ENCODE peak calls at places on chromosomes 16 and 17, in four cellular contexts. E is mesendoderm, N is IMR-90, Y is H1. R is an unnamed sample.

GRCh38 chr16:14186954-14187306 is 115.8 kb downstream of the MRTFB start:
- DNase-seq in N (no peak), E (no peak), Y (no peak), R (no peak)

GRCh38 chr17:28643979-28644781 is 778 bp downstream of the BLTP2 start:
- DNase-seq in E (peak; percentile 72), Y (peak; percentile 60), N (peak; percentile 55), R (peak; percentile 68)

GRCh38 chr17:35245196-35245486 is 2.3 kb downstream of the SLFN5 start:
- DNase-seq in Y (no peak), N (peak; percentile 97), E (peak; percentile 44), R (no peak)

GRCh38 chr17:5419959-5420653 is at the start of gene RPAIN:
- DNase-seq in E (peak; percentile 95), Y (peak; percentile 87), N (peak; percentile 80), R (peak; percentile 94)

GRCh38 chr16:30948956-30949654 is at the start of gene ORAI3:
- DNase-seq in N (peak; percentile 44), E (peak; percentile 74), Y (peak; percentile 79), R (peak; percentile 77)

GRCh38 chr17:21286066-21286770 is 1.7 kb downstream of the MAP2K3 start:
- DNase-seq in Y (no peak), E (peak; percentile 63), N (peak; percentile 99), R (no peak)

GRCh38 chr16:49650603-49651002 is 205.3 kb downstream of the ZNF423 start:
- DNase-seq in E (no peak), Y (no peak), N (no peak), R (no peak)

GRCh38 chr16:82609140-82609539 is 17.6 kb upstream of the CDH13 start:
- DNase-seq in Y (no peak), E (no peak), N (no peak), R (no peak)

GRCh38 chr17:30354731-30355130 is 20.9 kb upstream of the TMIGD1 start:
- DNase-seq in N (no peak), Y (no peak), E (no peak), R (no peak)

GRCh38 chr17:76071497-76072148 is 694 bp downstream of the SRP68 start:
- DNase-seq in Y (peak; percentile 54), E (no peak), N (no peak), R (no peak)

GRCh38 chr16:13426279-13426678 is 493.7 kb upstream of the ERCC4 start:
- DNase-seq in N (no peak), E (peak; percentile 84), Y (no peak), R (peak; percentile 53)

GRCh38 chr17:27526603-27527002 is 70.4 kb downstream of the KSR1 start:
- DNase-seq in E (peak; percentile 73), Y (no peak), N (peak; percentile 61), R (peak; percentile 67)

GRCh38 chr16:85444879-85445778 is 168.0 kb upstream of the GSE1 start:
- DNase-seq in E (no peak), Y (peak; percentile 73), N (no peak), R (peak; percentile 68)

GRCh38 chr17:37888881-37889280 is 35.3 kb upstream of the TBC1D3K start:
- DNase-seq in E (no peak), N (no peak), Y (no peak), R (no peak)

GRCh38 chr17:81609541-81610353 is 27.2 kb downstream of the NPLOC4 start:
- DNase-seq in E (no peak), Y (no peak), N (no peak), R (no peak)

GRCh38 chr17:39920218-39921210 is 2.1 kb upstream of the GSDMB start:
- DNase-seq in N (no peak), E (no peak), Y (no peak), R (no peak)

GRCh38 chr17:59790936-59791335 is 83.5 kb downstream of the VMP1 start:
- DNase-seq in Y (no peak), N (no peak), E (no peak), R (no peak)
- H4K5ac ChIP-seq in Y (no peak overlapping the region), N (no peak overlapping the region), E (no peak overlapping the region), R (no peak overlapping the region)

DNA sequence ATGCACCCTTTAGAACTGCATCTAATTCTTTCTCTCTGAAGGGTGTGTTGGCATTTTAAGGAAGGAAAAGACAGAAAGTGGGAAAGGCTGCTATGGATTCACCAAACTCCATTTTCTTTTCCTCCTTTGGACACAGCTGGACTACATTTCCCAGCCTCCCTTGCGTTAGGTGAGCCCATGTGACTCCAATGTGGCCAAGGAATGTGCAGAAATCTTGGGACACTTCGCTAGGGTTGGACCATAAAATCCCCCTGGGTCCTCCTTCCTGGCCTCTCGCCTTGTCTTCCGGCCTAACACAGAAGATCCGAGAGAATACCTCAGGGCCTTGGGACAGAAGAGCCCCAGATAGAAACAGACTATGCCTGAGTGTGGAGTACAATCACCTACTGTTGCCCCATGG is 56.3 kb downstream of the ABCC12 start:
- DNase-seq in E (peak; percentile 71), N (no peak), Y (no peak), R (peak; percentile 40)
- H4K5ac ChIP-seq in E (no peak overlapping the region), N (no peak overlapping the region), Y (no peak overlapping the region), R (no peak overlapping the region)

GRCh38 chr17:61996916-61997605 is 68.0 kb downstream of the MED13 start:
- DNase-seq in Y (no peak), N (no peak), E (peak; percentile 8), R (no peak)
- H4K5ac ChIP-seq in Y (no peak overlapping the region), N (no peak overlapping the region), E (no peak overlapping the region), R (no peak overlapping the region)

GRCh38 chr16:89308391-89309333 is 91.2 kb downstream of the ZNF778 start:
- DNase-seq in Y (peak; percentile 90), N (no peak), E (peak; percentile 54), R (peak; percentile 72)
- H4K5ac ChIP-seq in Y (no peak overlapping the region), N (no peak overlapping the region), E (no peak overlapping the region), R (no peak overlapping the region)

GRCh38 chr16:11276880-11277593 is 757 bp upstream of the PRM2 start:
- DNase-seq in E (no peak), Y (no peak), N (no peak), R (no peak)

GRCh38 chr16:11278681-11279628 is 2.2 kb downstream of the PRM1 start:
- DNase-seq in E (no peak), N (no peak), Y (no peak), R (no peak)

GRCh38 chr16:11283820-11284248 is 2.7 kb upstream of the PRM1 start:
- DNase-seq in E (peak; percentile 37), Y (no peak), N (peak; percentile 14), R (no peak)

GRCh38 chr16:11277607-11278337 is 1.5 kb upstream of the PRM2 start:
- DNase-seq in Y (no peak), E (no peak), N (no peak), R (no peak)

GRCh38 chr16:11280616-11281522 is at the start of gene PRM1:
- DNase-seq in N (no peak), Y (no peak), E (no peak), R (peak; percentile 46)
- H4K5ac ChIP-seq in N (no peak within 1 kb of the TSS), Y (no peak within 1 kb of the TSS), E (no peak within 1 kb of the TSS), R (no peak within 1 kb of the TSS)

GRCh38 chr16:55622930-55623561 is 32.7 kb upstream of the SLC6A2 start:
- DNase-seq in N (no peak), Y (peak; percentile 75), E (peak; percentile 88), R (peak; percentile 84)
- H4K5ac ChIP-seq in N (no peak overlapping the region), Y (no peak overlapping the region), E (no peak overlapping the region), R (no peak overlapping the region)

GRCh38 chr17:17664073-17664470 is 17.2 kb upstream of the RAI1 start:
- DNase-seq in E (no peak), Y (no peak), N (no peak), R (no peak)

GRCh38 chr17:17659340-17659739 is 21.9 kb upstream of the RAI1 start:
- DNase-seq in Y (no peak), E (no peak), N (no peak), R (no peak)

GRCh38 chr17:17663160-17664072 is 17.8 kb upstream of the RAI1 start:
- DNase-seq in N (peak; percentile 97), Y (peak; percentile 66), E (peak; percentile 98), R (peak; percentile 95)

GRCh38 chr17:17661134-17661533 is 20.1 kb upstream of the RAI1 start:
- DNase-seq in Y (no peak), N (no peak), E (no peak), R (no peak)

DNA sequence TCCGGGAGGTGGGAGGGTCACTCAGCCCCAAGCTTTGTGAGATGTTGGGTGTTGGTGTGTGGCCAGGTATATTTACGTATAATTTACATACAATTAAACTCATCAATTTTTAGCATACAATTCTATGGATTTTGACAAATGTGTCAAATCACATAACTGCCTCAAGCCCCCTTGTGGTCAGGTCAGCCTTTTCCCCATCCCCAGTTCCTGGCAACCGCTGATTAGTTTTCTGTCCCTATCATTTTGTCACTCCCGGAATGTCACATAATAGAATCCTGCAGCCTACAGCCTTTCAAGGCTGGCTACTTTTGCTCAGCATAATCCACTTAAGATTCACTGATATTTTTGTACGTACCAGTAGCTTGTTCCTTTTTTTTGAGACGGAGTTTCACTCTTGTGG is 19.4 kb upstream of the RAI1 start:
- DNase-seq in N (no peak), E (peak; percentile 56), Y (no peak), R (no peak)
- H4K5ac ChIP-seq in N (no peak overlapping the region), E (no peak overlapping the region), Y (no peak overlapping the region), R (no peak overlapping the region)

GRCh38 chr17:64291268-64291851 is 28.3 kb upstream of the TEX2 start:
- DNase-seq in N (no peak), E (peak; percentile 41), Y (no peak), R (no peak)

GRCh38 chr17:64295146-64295545 is 32.1 kb upstream of the TEX2 start:
- DNase-seq in N (no peak), Y (no peak), E (no peak), R (no peak)

DNA sequence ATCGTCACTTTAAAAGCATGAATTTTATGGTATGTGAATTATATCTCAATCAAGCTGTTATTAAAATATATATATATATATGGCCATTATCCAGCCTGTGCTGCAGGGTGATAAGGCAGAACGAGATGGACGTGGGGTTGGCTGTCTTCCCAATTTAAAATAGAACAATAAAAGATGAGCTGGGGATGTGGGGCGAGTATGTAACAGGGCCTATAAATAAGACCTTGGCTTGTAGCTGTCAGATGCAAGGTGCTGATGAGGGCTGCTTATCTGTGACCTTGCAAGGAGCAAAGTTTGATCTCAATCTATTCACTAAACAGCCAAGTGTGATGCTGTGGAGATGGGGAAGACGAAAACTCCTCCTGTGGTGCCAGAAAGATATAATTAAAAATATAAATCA is 26.6 kb upstream of the TEX2 start:
- DNase-seq in Y (no peak), E (no peak), N (no peak), R (no peak)
- H4K5ac ChIP-seq in Y (no peak overlapping the region), E (no peak overlapping the region), N (no peak overlapping the region), R (no peak overlapping the region)

GRCh38 chr16:67517661-67518423 is 10.8 kb upstream of the RIPOR1 start:
- DNase-seq in Y (no peak), E (no peak), N (no peak), R (no peak)

GRCh38 chr16:67517178-67517492 is 11.5 kb upstream of the RIPOR1 start:
- DNase-seq in Y (no peak), N (no peak), E (no peak), R (no peak)

GRCh38 chr16:67518676-67519075 is 10.0 kb upstream of the RIPOR1 start:
- DNase-seq in N (no peak), Y (no peak), E (no peak), R (no peak)

GRCh38 chr16:67516296-67517177 is 12.1 kb upstream of the RIPOR1 start:
- DNase-seq in N (peak; percentile 73), E (no peak), Y (no peak), R (no peak)

GRCh38 chr16:67514382-67514828 is 14.2 kb upstream of the RIPOR1 start:
- DNase-seq in Y (peak; percentile 69), E (peak; percentile 81), N (peak; percentile 84), R (peak; percentile 68)
- H4K5ac ChIP-seq in Y (no peak overlapping the region), E (no peak overlapping the region), N (no peak overlapping the region), R (no peak overlapping the region)